ENCODE peak calls at places on chromosomes 12 and 14, in four cellular contexts. One of them, this sample, is unnamed.

GRCh38 chr12:67269632-67270578 is 747 bp downstream of the CAND1 start:
- DNase-seq in Ammon's horn: peak
- DNase-seq in stimulated activated CD4-positive, alpha-beta T cell treated with anti-CD3 and anti-CD28 coated beads, Interleukin-12 subunit alpha, Interleukin-12 subunit beta, amount 100 ng/mL, for 48 hours: peak
- DNase-seq in NCI-H2081: peak
- DNase-seq in this sample: peak

GRCh38 chr12:87469295-87469694 is 559.9 kb downstream of the C12orf50 start:
- DNase-seq in Ammon's horn: no peak
- DNase-seq in stimulated activated CD4-positive, alpha-beta T cell treated with anti-CD3 and anti-CD28 coated beads, Interleukin-12 subunit alpha, Interleukin-12 subunit beta, amount 100 ng/mL, for 48 hours: no peak
- DNase-seq in NCI-H2081: no peak
- DNase-seq in this sample: no peak

GRCh38 chr12:13744566-13744965 is 236.8 kb downstream of the GRIN2B start:
- DNase-seq in Ammon's horn: no peak
- DNase-seq in stimulated activated CD4-positive, alpha-beta T cell treated with anti-CD3 and anti-CD28 coated beads, Interleukin-12 subunit alpha, Interleukin-12 subunit beta, amount 100 ng/mL, for 48 hours: no peak
- DNase-seq in NCI-H2081: no peak
- DNase-seq in this sample: no peak

GRCh38 chr12:79331870-79332269 is 358.9 kb downstream of the PAWR start:
- DNase-seq in Ammon's horn: no peak
- DNase-seq in stimulated activated CD4-positive, alpha-beta T cell treated with anti-CD3 and anti-CD28 coated beads, Interleukin-12 subunit alpha, Interleukin-12 subunit beta, amount 100 ng/mL, for 48 hours: no peak
- DNase-seq in NCI-H2081: no peak
- DNase-seq in this sample: no peak

GRCh38 chr14:91019673-91020072 is 40.8 kb downstream of the RPS6KA5 start:
- DNase-seq in Ammon's horn: no peak
- DNase-seq in stimulated activated CD4-positive, alpha-beta T cell treated with anti-CD3 and anti-CD28 coated beads, Interleukin-12 subunit alpha, Interleukin-12 subunit beta, amount 100 ng/mL, for 48 hours: no peak
- DNase-seq in NCI-H2081: no peak
- DNase-seq in this sample: no peak

GRCh38 chr14:58772814-58773620 is 135.3 kb downstream of the DACT1 start:
- DNase-seq in Ammon's horn: no peak
- DNase-seq in stimulated activated CD4-positive, alpha-beta T cell treated with anti-CD3 and anti-CD28 coated beads, Interleukin-12 subunit alpha, Interleukin-12 subunit beta, amount 100 ng/mL, for 48 hours: no peak
- DNase-seq in NCI-H2081: peak
- DNase-seq in this sample: no peak

GRCh38 chr12:124321040-124321481 is 26.2 kb downstream of the RFLNA start:
- DNase-seq in Ammon's horn: peak
- DNase-seq in stimulated activated CD4-positive, alpha-beta T cell treated with anti-CD3 and anti-CD28 coated beads, Interleukin-12 subunit alpha, Interleukin-12 subunit beta, amount 100 ng/mL, for 48 hours: peak
- DNase-seq in NCI-H2081: no peak
- DNase-seq in this sample: peak

GRCh38 chr12:116280590-116281290 is 3.2 kb upstream of the MED13L start:
- DNase-seq in Ammon's horn: no peak
- DNase-seq in stimulated activated CD4-positive, alpha-beta T cell treated with anti-CD3 and anti-CD28 coated beads, Interleukin-12 subunit alpha, Interleukin-12 subunit beta, amount 100 ng/mL, for 48 hours: no peak
- DNase-seq in NCI-H2081: no peak
- DNase-seq in this sample: no peak

GRCh38 chr12:48750215-48750614 is 33.7 kb upstream of the CCNT1 start:
- DNase-seq in Ammon's horn: no peak
- DNase-seq in stimulated activated CD4-positive, alpha-beta T cell treated with anti-CD3 and anti-CD28 coated beads, Interleukin-12 subunit alpha, Interleukin-12 subunit beta, amount 100 ng/mL, for 48 hours: no peak
- DNase-seq in NCI-H2081: no peak
- DNase-seq in this sample: no peak

GRCh38 chr14:22472935-22473854 is 115.8 kb downstream of the DAD1 start:
- DNase-seq in Ammon's horn: peak
- DNase-seq in stimulated activated CD4-positive, alpha-beta T cell treated with anti-CD3 and anti-CD28 coated beads, Interleukin-12 subunit alpha, Interleukin-12 subunit beta, amount 100 ng/mL, for 48 hours: no peak
- DNase-seq in NCI-H2081: no peak
- DNase-seq in this sample: peak

GRCh38 chr12:25482637-25483036 is 70.4 kb downstream of the LMNTD1 start:
- DNase-seq in Ammon's horn: no peak
- DNase-seq in stimulated activated CD4-positive, alpha-beta T cell treated with anti-CD3 and anti-CD28 coated beads, Interleukin-12 subunit alpha, Interleukin-12 subunit beta, amount 100 ng/mL, for 48 hours: no peak
- DNase-seq in NCI-H2081: no peak
- DNase-seq in this sample: no peak

GRCh38 chr12:67088401-67089118 is 180.6 kb upstream of the CAND1 start:
- DNase-seq in Ammon's horn: no peak
- DNase-seq in stimulated activated CD4-positive, alpha-beta T cell treated with anti-CD3 and anti-CD28 coated beads, Interleukin-12 subunit alpha, Interleukin-12 subunit beta, amount 100 ng/mL, for 48 hours: no peak
- DNase-seq in NCI-H2081: no peak
- DNase-seq in this sample: no peak

GRCh38 chr14:33061667-33062325 is 123.1 kb downstream of the NPAS3 start:
- DNase-seq in Ammon's horn: no peak
- DNase-seq in stimulated activated CD4-positive, alpha-beta T cell treated with anti-CD3 and anti-CD28 coated beads, Interleukin-12 subunit alpha, Interleukin-12 subunit beta, amount 100 ng/mL, for 48 hours: no peak
- DNase-seq in NCI-H2081: no peak
- DNase-seq in this sample: peak

GRCh38 chr12:49671051-49671765 is 36.0 kb downstream of the FMNL3 start:
- DNase-seq in Ammon's horn: peak
- DNase-seq in stimulated activated CD4-positive, alpha-beta T cell treated with anti-CD3 and anti-CD28 coated beads, Interleukin-12 subunit alpha, Interleukin-12 subunit beta, amount 100 ng/mL, for 48 hours: peak
- DNase-seq in NCI-H2081: no peak
- DNase-seq in this sample: no peak

GRCh38 chr12:65170245-65170881 is 980 bp downstream of the LEMD3 start:
- DNase-seq in Ammon's horn: peak
- DNase-seq in stimulated activated CD4-positive, alpha-beta T cell treated with anti-CD3 and anti-CD28 coated beads, Interleukin-12 subunit alpha, Interleukin-12 subunit beta, amount 100 ng/mL, for 48 hours: peak
- DNase-seq in NCI-H2081: peak
- DNase-seq in this sample: peak

GRCh38 chr14:20632448-20632830 is 9.1 kb downstream of the OR6S1 start:
- DNase-seq in Ammon's horn: no peak
- DNase-seq in stimulated activated CD4-positive, alpha-beta T cell treated with anti-CD3 and anti-CD28 coated beads, Interleukin-12 subunit alpha, Interleukin-12 subunit beta, amount 100 ng/mL, for 48 hours: no peak
- DNase-seq in NCI-H2081: no peak
- DNase-seq in this sample: no peak

This sample was measured in putamen.